ENCODE peak calls at places on chromosomes 7 and 10, in eight cellular contexts. One of them, this sample, is unnamed.

GRCh38 chr7:26659121-26659520 is 205.3 kb downstream of the SKAP2 start:
- DNase-seq in ACHN: no peak
- DNase-seq in T-helper 9 cell: no peak
- DNase-seq in central memory CD4-positive, alpha-beta T cell: no peak
- DNase-seq in heart right ventricle: no peak
- DNase-seq in AG10803: no peak
- DNase-seq in trophoblast cell: no peak
- DNase-seq in ecto neural progenitor cell: no peak
- DNase-seq in this sample: no peak

GRCh38 chr10:68327889-68328786 is 3.7 kb upstream of the HNRNPH3 start:
- DNase-seq in ACHN: peak
- DNase-seq in ecto neural progenitor cell: no peak
- DNase-seq in T-helper 9 cell: no peak
- DNase-seq in heart right ventricle: peak
- DNase-seq in AG10803: peak
- DNase-seq in trophoblast cell: no peak
- DNase-seq in central memory CD4-positive, alpha-beta T cell: no peak
- DNase-seq in this sample: peak

GRCh38 chr7:102860351-102860811 is 52.4 kb upstream of the LRRC17 start:
- DNase-seq in central memory CD4-positive, alpha-beta T cell: no peak
- DNase-seq in ACHN: no peak
- DNase-seq in AG10803: peak
- DNase-seq in ecto neural progenitor cell: no peak
- DNase-seq in T-helper 9 cell: no peak
- DNase-seq in heart right ventricle: no peak
- DNase-seq in trophoblast cell: no peak
- DNase-seq in this sample: peak

GRCh38 chr7:8221603-8222002 is 40.4 kb downstream of the ICA1 start:
- DNase-seq in heart right ventricle: no peak
- DNase-seq in AG10803: no peak
- DNase-seq in ACHN: no peak
- DNase-seq in central memory CD4-positive, alpha-beta T cell: no peak
- DNase-seq in trophoblast cell: no peak
- DNase-seq in T-helper 9 cell: no peak
- DNase-seq in ecto neural progenitor cell: no peak
- DNase-seq in this sample: no peak

GRCh38 chr10:132354356-132355094 is 22.5 kb downstream of the LRRC27 start:
- DNase-seq in central memory CD4-positive, alpha-beta T cell: no peak
- DNase-seq in T-helper 9 cell: no peak
- DNase-seq in AG10803: no peak
- DNase-seq in heart right ventricle: no peak
- DNase-seq in trophoblast cell: no peak
- DNase-seq in ecto neural progenitor cell: no peak
- DNase-seq in ACHN: no peak
- DNase-seq in this sample: no peak

GRCh38 chr10:28328346-28328745 is 25.5 kb upstream of the MPP7 start:
- DNase-seq in heart right ventricle: no peak
- DNase-seq in ecto neural progenitor cell: no peak
- DNase-seq in central memory CD4-positive, alpha-beta T cell: no peak
- DNase-seq in T-helper 9 cell: no peak
- DNase-seq in AG10803: peak
- DNase-seq in ACHN: no peak
- DNase-seq in trophoblast cell: no peak
- DNase-seq in this sample: no peak

GRCh38 chr7:54664235-54665228 is 94.5 kb downstream of the SEC61G start:
- DNase-seq in ACHN: peak
- DNase-seq in AG10803: no peak
- DNase-seq in heart right ventricle: peak
- DNase-seq in central memory CD4-positive, alpha-beta T cell: no peak
- DNase-seq in trophoblast cell: peak
- DNase-seq in T-helper 9 cell: no peak
- DNase-seq in ecto neural progenitor cell: peak
- DNase-seq in this sample: peak

GRCh38 chr7:44066494-44067063 is 1.2 kb upstream of the PGAM2 start:
- DNase-seq in T-helper 9 cell: no peak
- DNase-seq in heart right ventricle: no peak
- DNase-seq in ecto neural progenitor cell: no peak
- DNase-seq in trophoblast cell: no peak
- DNase-seq in ACHN: no peak
- DNase-seq in AG10803: no peak
- DNase-seq in central memory CD4-positive, alpha-beta T cell: no peak
- DNase-seq in this sample: no peak

GRCh38 chr10:43255644-43256431 is 11.0 kb downstream of the RASGEF1A start:
- DNase-seq in central memory CD4-positive, alpha-beta T cell: no peak
- DNase-seq in heart right ventricle: peak
- DNase-seq in AG10803: no peak
- DNase-seq in ecto neural progenitor cell: peak
- DNase-seq in trophoblast cell: no peak
- DNase-seq in ACHN: peak
- DNase-seq in T-helper 9 cell: no peak
- DNase-seq in this sample: peak

GRCh38 chr10:17257466-17258321 is 29.7 kb downstream of the VIM start:
- DNase-seq in AG10803: peak
- DNase-seq in T-helper 9 cell: peak
- DNase-seq in ecto neural progenitor cell: peak
- DNase-seq in central memory CD4-positive, alpha-beta T cell: peak
- DNase-seq in heart right ventricle: peak
- DNase-seq in trophoblast cell: peak
- DNase-seq in ACHN: peak
- DNase-seq in this sample: peak

GRCh38 chr7:46786221-46786951 is 795.5 kb downstream of the TNS3 start:
- DNase-seq in heart right ventricle: no peak
- DNase-seq in AG10803: peak
- DNase-seq in ecto neural progenitor cell: no peak
- DNase-seq in T-helper 9 cell: no peak
- DNase-seq in ACHN: peak
- DNase-seq in trophoblast cell: no peak
- DNase-seq in central memory CD4-positive, alpha-beta T cell: no peak
- DNase-seq in this sample: peak

This sample was measured in choroid plexus epithelial cell.